ENCODE peak calls at places on chromosomes 6 and 20, in seven cellular contexts. A is OCI-LY7, K is PC-3, R is SK-N-SH, S is neural progenitor cell, J is HCT116, M is MM.1S. C is an unnamed sample.
A peak's percentile ranks its signal among the peaks of the same experiment; 100 is the strongest.

GRCh38 chr6:120620900-120621299 is 713.4 kb downstream of the TBC1D32 start:
- DNase-seq in M (no peak), S (no peak), K (no peak), A (no peak), J (no peak), R (no peak), C (no peak)

GRCh38 chr6:53956068-53956711 is 155.1 kb upstream of the MLIP start:
- DNase-seq in R (no peak), M (peak; percentile 42), K (peak; percentile 89), J (peak; percentile 72), S (peak; percentile 81), A (peak; percentile 5), C (peak; percentile 84)

GRCh38 chr6:24910331-24910849 is 25.4 kb downstream of the RIPOR2 start:
- DNase-seq in J (no peak), R (peak; percentile 62), K (no peak), S (peak; percentile 45), M (no peak), A (peak; percentile 82), C (no peak)

GRCh38 chr6:99276747-99277146 is 72.7 kb downstream of the FAXC start:
- DNase-seq in R (no peak), M (no peak), K (peak; percentile 11), J (no peak), A (no peak), S (no peak), C (no peak)

GRCh38 chr20:29410805-29411457 is 1846.5 kb upstream of the DEFB115 start:
- DNase-seq in K (no peak), R (peak; percentile 15), M (no peak), S (no peak), A (no peak), J (no peak), C (no peak)

GRCh38 chr20:4898282-4898681 is 103.0 kb downstream of the SLC23A2 start:
- DNase-seq in A (no peak), K (peak; percentile 99), J (peak; percentile 26), S (no peak), R (no peak), M (no peak), C (peak; percentile 75)

GRCh38 chr6:145704153-145704781 is 31.1 kb downstream of the EPM2A start:
- DNase-seq in M (no peak), S (no peak), R (peak; percentile 9), A (peak; percentile 22), J (no peak), K (peak; percentile 45), C (peak; percentile 23)

GRCh38 chr20:44098657-44099056 is 88.3 kb downstream of the JPH2 start:
- DNase-seq in M (no peak), J (no peak), A (no peak), K (no peak), R (no peak), S (no peak), C (no peak)

GRCh38 chr20:47024461-47024937 is 129.9 kb downstream of the EYA2 start:
- DNase-seq in A (no peak), M (peak; percentile 3), R (no peak), K (no peak), S (no peak), J (no peak), C (no peak)

GRCh38 chr6:119348308-119349040 is 1.1 kb downstream of the MAN1A1 start:
- DNase-seq in S (peak; percentile 71), K (no peak), M (peak; percentile 27), J (no peak), A (peak; percentile 63), R (peak; percentile 82), C (peak; percentile 71)

GRCh38 chr20:17613328-17614175 is 43.7 kb downstream of the DSTN start:
- DNase-seq in K (no peak), R (peak; percentile 9), J (no peak), M (no peak), S (no peak), A (no peak), C (peak; percentile 18)

GRCh38 chr6:6686748-6687601 is 98.5 kb downstream of the LY86 start:
- DNase-seq in K (peak; percentile 99), A (peak; percentile 97), M (peak; percentile 92), S (peak; percentile 98), J (peak; percentile 93), R (peak; percentile 89), C (peak; percentile 95)

GRCh38 chr20:45346851-45347250 is 1.4 kb downstream of the SDC4 start:
- DNase-seq in M (no peak), K (peak; percentile 67), A (no peak), J (no peak), S (no peak), R (no peak), C (no peak)

GRCh38 chr6:132023490-132023889 is 72.3 kb upstream of the CCN2 start:
- DNase-seq in R (no peak), M (no peak), A (no peak), S (peak; percentile 71), K (peak; percentile 7), J (peak; percentile 26), C (no peak)

GRCh38 chr20:49846206-49846807 is 33.7 kb downstream of the SLC9A8 start:
- DNase-seq in A (peak; percentile 77), J (peak; percentile 16), S (peak; percentile 83), K (peak; percentile 85), M (peak; percentile 64), R (peak; percentile 65), C (peak; percentile 73)

GRCh38 chr6:46949662-46950280 is 28.0 kb upstream of the ADGRF5 start:
- DNase-seq in S (no peak), A (no peak), K (no peak), J (no peak), M (no peak), R (no peak), C (no peak)

GRCh38 chr20:50435397-50436051 is 74.7 kb upstream of the PTPN1 start:
- DNase-seq in J (no peak), R (no peak), S (no peak), M (no peak), K (no peak), A (no peak), C (no peak)

GRCh38 chr6:139695361-139695760 is 320.9 kb upstream of the CITED2 start:
- DNase-seq in R (no peak), M (no peak), A (no peak), J (no peak), K (peak; percentile 10), S (no peak), C (no peak)

GRCh38 chr6:126886106-126886505 is 232.4 kb upstream of the RSPO3 start:
- DNase-seq in K (no peak), J (no peak), S (no peak), R (no peak), M (peak; percentile 10), A (no peak), C (no peak)

GRCh38 chr20:38201356-38201755 is 36.3 kb upstream of the TGM2 start:
- DNase-seq in K (peak; percentile 79), A (no peak), J (no peak), R (no peak), M (no peak), S (no peak), C (no peak)

GRCh38 chr6:33690766-33691165 is 20.7 kb downstream of the UQCC2 start:
- DNase-seq in S (no peak), R (no peak), M (no peak), A (no peak), K (no peak), J (no peak), C (no peak)

GRCh38 chr6:120671519-120671918 is 662.8 kb downstream of the TBC1D32 start:
- DNase-seq in A (no peak), R (no peak), M (no peak), K (no peak), S (peak; percentile 86), J (peak; percentile 2), C (no peak)

GRCh38 chr6:105226598-105227291 is 46.9 kb upstream of the POPDC3 start:
- DNase-seq in M (no peak), K (no peak), R (peak; percentile 49), S (no peak), A (no peak), J (no peak), C (no peak)

GRCh38 chr6:33990061-33990541 is 155.8 kb downstream of the GRM4 start:
- DNase-seq in A (no peak), J (no peak), R (peak; percentile 7), M (no peak), K (no peak), S (no peak), C (no peak)

GRCh38 chr6:2182251-2182650 is 63.2 kb downstream of the GMDS start:
- DNase-seq in A (no peak), R (no peak), M (no peak), K (no peak), S (no peak), J (no peak), C (no peak)

GRCh38 chr20:53386186-53386681 is 207.4 kb downstream of the ZNF217 start:
- DNase-seq in K (no peak), S (no peak), R (no peak), J (no peak), M (no peak), A (no peak), C (no peak)

GRCh38 chr6:83192456-83192855 is 609 bp downstream of the PGM3 start:
- DNase-seq in K (peak; percentile 51), R (no peak), J (no peak), M (no peak), S (no peak), A (no peak), C (no peak)

GRCh38 chr6:41036601-41037000 is 2.4 kb downstream of the UNC5CL start:
- DNase-seq in A (no peak), M (no peak), S (no peak), K (no peak), J (no peak), R (no peak), C (no peak)
- TF ChIP-seq CTCF in A (no peak), M (no peak), S (no peak), K (no peak), J (no peak), R (no peak), C (no peak)

GRCh38 chr6:107448776-107449175 is 10.6 kb downstream of the PDSS2 start:
- DNase-seq in K (no peak), A (no peak), J (no peak), M (no peak), R (no peak), S (no peak), C (no peak)
- H3K9me3 ChIP-seq in K (no peaks in the 10 kb centered on the region), A (peaks cover 51% of the 10 kb centered on the region), J (peaks cover 9% of the 10 kb centered on the region), M (no peaks in the 10 kb centered on the region), R (no peaks in the 10 kb centered on the region), S (peaks cover 20% of the 10 kb centered on the region), C (no peaks in the 10 kb centered on the region)

GRCh38 chr20:59002388-59002787 is 4.7 kb downstream of the CTSZ start:
- DNase-seq in K (no peak), R (no peak), M (no peak), J (no peak), S (no peak), A (no peak), C (no peak)
- TF ChIP-seq EZH2phosphoT487 in K (no peak), R (no peak), M (no peak), J (no peak), S (no peak), A (no peak), C (no peak)

DNA sequence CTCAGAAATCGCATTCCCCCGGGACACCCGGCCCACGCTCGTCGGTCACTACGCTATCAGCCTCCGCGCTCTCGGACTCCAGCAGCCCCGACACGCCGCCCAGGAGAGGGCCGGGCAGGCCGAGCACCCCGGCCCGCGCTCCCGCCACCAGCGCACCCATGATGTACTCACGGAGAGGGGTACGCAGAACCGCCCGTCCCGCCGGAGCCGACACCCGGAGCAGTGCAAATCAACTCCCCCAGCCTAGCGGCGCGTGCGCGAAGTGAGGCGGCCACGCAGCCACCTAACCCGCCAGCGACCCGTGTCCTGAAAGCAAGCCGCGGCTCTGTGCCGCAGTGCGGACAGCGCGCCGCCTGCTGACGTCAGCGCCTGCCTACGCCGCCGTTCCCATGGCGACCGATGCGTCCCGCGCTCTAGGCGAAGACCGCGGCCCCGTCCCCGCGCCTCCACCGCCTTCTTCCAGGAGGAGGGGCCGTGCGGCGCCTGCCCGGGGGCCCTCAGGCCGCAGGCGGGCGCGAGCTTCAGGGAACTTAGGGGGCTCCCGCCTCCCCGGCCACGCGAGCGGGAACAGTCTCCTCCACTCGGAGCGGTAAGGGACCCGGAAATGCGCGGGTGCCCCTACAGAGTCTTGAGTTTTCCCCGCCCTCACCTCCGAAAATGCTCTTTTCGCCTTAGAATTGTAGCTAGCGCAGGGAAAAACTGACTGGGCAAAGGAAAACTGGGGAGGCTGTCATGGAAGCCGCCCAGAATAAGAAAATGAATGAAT is at the start of gene AHI1:
- DNase-seq in S (peak; percentile 99), M (peak; percentile 95), A (peak; percentile 95), K (peak; percentile 88), J (peak; percentile 85), R (peak; percentile 93), C (peak; percentile 98)
- TF ChIP-seq CTCF in S (no peak), M (no peak), A (peak; percentile 13), K (no peak), J (no peak), R (no peak), C (no peak)

C was measured in hepatocyte.